ENCODE peak calls at places on chromosomes 12 and 14, in five cellular contexts. J is stimulated activated naive CD8-positive, alpha-beta T cell treated with anti-CD3 and anti-CD28 coated beads, Interleukin-15, amount 100 ng/mL, for 72 hours; M is uterus; T is tibial nerve; Q is WERI-Rb-1. D is an unnamed sample.
A peak's percentile ranks its signal among the peaks of the same experiment; 100 is the strongest.

GRCh38 chr12:123131879-123132402 is 18.9 kb downstream of the PITPNM2 start:
- DNase-seq in J (peak; percentile 36), M (no peak), T (no peak), Q (no peak), D (no peak)

GRCh38 chr14:68195126-68195525 is 375.5 kb downstream of the RAD51B start:
- DNase-seq in Q (no peak), M (no peak), T (no peak), J (no peak), D (no peak)

GRCh38 chr12:20376984-20377383 is 8.6 kb downstream of the PDE3A start:
- DNase-seq in Q (no peak), T (no peak), M (no peak), J (no peak), D (no peak)

GRCh38 chr12:32754101-32754500 is 1.6 kb downstream of the YARS2 start:
- DNase-seq in M (no peak), J (no peak), Q (no peak), T (no peak), D (no peak)

GRCh38 chr12:123270380-123271181 is 1.1 kb downstream of the CDK2AP1 start:
- DNase-seq in M (peak; percentile 38), T (no peak), Q (no peak), J (peak; percentile 34), D (no peak)

GRCh38 chr12:46071769-46072624 is 81.6 kb upstream of the SCAF11 start:
- DNase-seq in T (no peak), M (peak; percentile 47), Q (peak; percentile 71), J (peak; percentile 61), D (peak; percentile 55)

GRCh38 chr14:98114122-98114895 is 1157.7 kb downstream of the BCL11B start:
- DNase-seq in Q (no peak), M (no peak), J (no peak), T (no peak), D (no peak)

GRCh38 chr12:90036641-90037040 is 328.0 kb upstream of the ATP2B1 start:
- DNase-seq in J (no peak), T (no peak), M (no peak), Q (no peak), D (no peak)

GRCh38 chr14:89690139-89690538 is 264.4 kb downstream of the EFCAB11 start:
- DNase-seq in J (no peak), Q (no peak), M (no peak), T (no peak), D (no peak)

GRCh38 chr12:46608431-46609280 is 217.1 kb downstream of the SLC38A4 start:
- DNase-seq in J (no peak), M (no peak), Q (no peak), T (no peak), D (no peak)

GRCh38 chr14:104331871-104332605 is 193.7 kb downstream of the KIF26A start:
- DNase-seq in T (no peak), M (no peak), J (no peak), Q (peak; percentile 24), D (no peak)

GRCh38 chr14:53011053-53011462 is 60.2 kb upstream of the FERMT2 start:
- DNase-seq in Q (no peak), M (peak; percentile 85), T (peak; percentile 79), J (no peak), D (peak; percentile 53)

D was measured in head of caudate nucleus.